ENCODE peak calls at places on chromosomes 4 and X, in ten cellular contexts. One of them, this sample, is unnamed. For H3K27me3, the result is how much of the 10 kb centered on the place peaks cover.

GRCh38 chr4:60089546-60090273 is 1110.4 kb upstream of the ADGRL3 start:
- DNase-seq in CD8-positive, alpha-beta memory T cell: no peak
- DNase-seq in fibroblast of lung: no peak
- DNase-seq in pancreas: no peak
- DNase-seq in GM23338: peak
- DNase-seq in astrocyte: no peak
- DNase-seq in transverse colon: no peak
- DNase-seq in BE2C: no peak
- DNase-seq in testis: no peak
- DNase-seq in heart left ventricle: no peak
- DNase-seq in this sample: no peak

GRCh38 chr4:40185830-40186664 is 10.8 kb upstream of the RHOH start:
- DNase-seq in fibroblast of lung: peak
- DNase-seq in heart left ventricle: no peak
- DNase-seq in CD8-positive, alpha-beta memory T cell: no peak
- DNase-seq in pancreas: no peak
- DNase-seq in astrocyte: peak
- DNase-seq in GM23338: no peak
- DNase-seq in testis: no peak
- DNase-seq in BE2C: no peak
- DNase-seq in transverse colon: no peak
- DNase-seq in this sample: no peak

GRCh38 chr4:100208459-100208858 is 18.2 kb upstream of the DDIT4L start:
- DNase-seq in CD8-positive, alpha-beta memory T cell: no peak
- DNase-seq in astrocyte: no peak
- DNase-seq in BE2C: no peak
- DNase-seq in testis: no peak
- DNase-seq in GM23338: no peak
- DNase-seq in heart left ventricle: no peak
- DNase-seq in pancreas: no peak
- DNase-seq in fibroblast of lung: peak
- DNase-seq in transverse colon: no peak
- DNase-seq in this sample: no peak

GRCh38 chr4:100299019-100299418 is 108.8 kb upstream of the DDIT4L start:
- DNase-seq in heart left ventricle: peak
- DNase-seq in fibroblast of lung: peak
- DNase-seq in transverse colon: no peak
- DNase-seq in astrocyte: peak
- DNase-seq in GM23338: no peak
- DNase-seq in BE2C: no peak
- DNase-seq in testis: peak
- DNase-seq in pancreas: no peak
- DNase-seq in CD8-positive, alpha-beta memory T cell: no peak
- DNase-seq in this sample: no peak

GRCh38 chrX:109777749-109778148 is 44.7 kb upstream of the ACSL4 start:
- DNase-seq in CD8-positive, alpha-beta memory T cell: no peak
- DNase-seq in transverse colon: no peak
- DNase-seq in astrocyte: no peak
- DNase-seq in pancreas: no peak
- DNase-seq in testis: no peak
- DNase-seq in heart left ventricle: no peak
- DNase-seq in fibroblast of lung: no peak
- DNase-seq in GM23338: no peak
- DNase-seq in BE2C: no peak
- DNase-seq in this sample: no peak

GRCh38 chrX:440636-441035 is 53.9 kb upstream of the PPP2R3B start:
- DNase-seq in fibroblast of lung: no peak
- DNase-seq in pancreas: no peak
- DNase-seq in CD8-positive, alpha-beta memory T cell: no peak
- DNase-seq in heart left ventricle: no peak
- DNase-seq in transverse colon: no peak
- DNase-seq in astrocyte: no peak
- DNase-seq in GM23338: no peak
- DNase-seq in testis: no peak
- DNase-seq in BE2C: no peak
- DNase-seq in this sample: no peak

GRCh38 chrX:15418041-15418706 is 34.0 kb upstream of the VEGFD start:
- DNase-seq in CD8-positive, alpha-beta memory T cell: no peak
- DNase-seq in transverse colon: no peak
- DNase-seq in GM23338: no peak
- DNase-seq in testis: no peak
- DNase-seq in heart left ventricle: no peak
- DNase-seq in astrocyte: peak
- DNase-seq in BE2C: peak
- DNase-seq in fibroblast of lung: peak
- DNase-seq in pancreas: no peak
- DNase-seq in this sample: no peak

GRCh38 chr4:20026456-20026855 is 225.2 kb upstream of the SLIT2 start:
- DNase-seq in astrocyte: peak
- DNase-seq in fibroblast of lung: peak
- DNase-seq in CD8-positive, alpha-beta memory T cell: no peak
- DNase-seq in testis: no peak
- DNase-seq in BE2C: no peak
- DNase-seq in heart left ventricle: no peak
- DNase-seq in pancreas: no peak
- DNase-seq in GM23338: no peak
- DNase-seq in transverse colon: no peak
- DNase-seq in this sample: no peak

GRCh38 chrX:67545772-67546495 is 2.1 kb downstream of the AR start:
- DNase-seq in CD8-positive, alpha-beta memory T cell: no peak
- DNase-seq in fibroblast of lung: peak
- DNase-seq in heart left ventricle: peak
- DNase-seq in BE2C: no peak
- DNase-seq in GM23338: peak
- DNase-seq in transverse colon: no peak
- DNase-seq in pancreas: peak
- DNase-seq in astrocyte: no peak
- DNase-seq in testis: no peak
- DNase-seq in this sample: peak

GRCh38 chr4:173014113-173014558 is 154.5 kb upstream of the GALNT7 start:
- DNase-seq in CD8-positive, alpha-beta memory T cell: no peak
- DNase-seq in astrocyte: peak
- DNase-seq in testis: no peak
- DNase-seq in transverse colon: no peak
- DNase-seq in fibroblast of lung: peak
- DNase-seq in BE2C: peak
- DNase-seq in heart left ventricle: peak
- DNase-seq in pancreas: no peak
- DNase-seq in GM23338: peak
- DNase-seq in this sample: no peak

DNA sequence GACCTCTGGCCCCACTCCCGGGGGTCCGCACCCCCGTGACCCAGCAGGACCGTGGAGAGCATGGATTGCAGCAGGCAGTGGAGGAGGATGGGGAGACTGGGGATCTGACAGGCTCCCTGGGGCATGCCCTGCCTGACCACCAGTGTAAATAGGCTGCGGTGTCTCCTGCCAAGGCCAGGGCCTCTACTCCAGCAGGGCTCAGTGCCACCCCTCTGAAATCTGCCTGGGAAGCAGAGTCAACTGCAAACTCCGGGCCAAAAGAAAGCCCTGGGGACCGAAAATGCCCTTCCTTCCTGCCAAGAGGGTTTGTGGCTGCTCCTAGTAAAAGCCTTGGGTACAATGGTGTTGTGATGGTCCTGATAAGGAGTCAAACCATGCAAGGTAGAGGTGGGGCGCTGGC is 6.4 kb downstream of the ADRA2C start:
- DNase-seq in testis: no peak
- DNase-seq in fibroblast of lung: no peak
- DNase-seq in transverse colon: no peak
- DNase-seq in BE2C: no peak
- DNase-seq in GM23338: no peak
- DNase-seq in pancreas: peak
- DNase-seq in astrocyte: no peak
- DNase-seq in heart left ventricle: no peak
- DNase-seq in CD8-positive, alpha-beta memory T cell: no peak
- DNase-seq in this sample: peak
- H3K27me3 ChIP-seq in testis: under half
- H3K27me3 ChIP-seq in fibroblast of lung: under half
- H3K27me3 ChIP-seq in transverse colon: under half
- H3K27me3 ChIP-seq in BE2C: under half
- H3K27me3 ChIP-seq in GM23338: under half
- H3K27me3 ChIP-seq in pancreas: under half
- H3K27me3 ChIP-seq in astrocyte: under half
- H3K27me3 ChIP-seq in heart left ventricle: half or more
- H3K27me3 ChIP-seq in CD8-positive, alpha-beta memory T cell: under half
- H3K27me3 ChIP-seq in this sample: under half

DNA sequence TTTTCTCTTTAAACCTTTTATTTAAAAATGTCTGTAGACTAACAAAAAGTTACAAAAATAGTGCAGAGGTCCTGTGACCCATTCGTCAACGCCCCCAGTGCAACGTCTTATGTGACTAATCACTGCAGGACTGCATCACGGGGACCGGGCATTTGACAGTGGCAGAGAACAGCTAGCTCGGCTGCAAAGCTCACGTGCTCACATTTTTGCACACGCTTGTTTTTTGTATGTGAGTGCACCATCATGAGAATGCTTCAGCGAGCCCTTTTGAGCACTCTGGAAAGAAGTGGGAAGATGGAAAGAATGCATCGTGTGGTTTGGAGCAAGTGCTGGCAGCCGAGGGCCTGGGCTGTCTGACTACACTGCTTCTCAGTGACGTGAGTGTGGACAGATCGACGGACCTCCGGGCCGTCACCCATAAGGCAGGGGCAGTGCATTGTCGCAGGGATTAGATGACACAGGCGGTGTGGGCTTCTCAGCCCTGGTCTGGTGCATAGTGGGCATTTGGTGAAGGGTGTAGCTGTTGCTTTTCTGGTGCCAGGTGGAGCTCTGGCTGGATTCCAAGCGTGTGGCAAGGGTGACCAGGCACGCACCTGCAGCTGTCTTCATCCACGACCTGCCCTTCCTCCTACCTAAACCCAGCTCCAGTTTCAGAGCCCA is 17.7 kb downstream of the SPON2 start:
- DNase-seq in heart left ventricle: no peak
- DNase-seq in fibroblast of lung: peak
- DNase-seq in CD8-positive, alpha-beta memory T cell: no peak
- DNase-seq in BE2C: no peak
- DNase-seq in transverse colon: peak
- DNase-seq in pancreas: peak
- DNase-seq in testis: no peak
- DNase-seq in astrocyte: peak
- DNase-seq in GM23338: no peak
- DNase-seq in this sample: peak
- H3K27me3 ChIP-seq in heart left ventricle: under half
- H3K27me3 ChIP-seq in fibroblast of lung: under half
- H3K27me3 ChIP-seq in CD8-positive, alpha-beta memory T cell: under half
- H3K27me3 ChIP-seq in BE2C: half or more
- H3K27me3 ChIP-seq in transverse colon: under half
- H3K27me3 ChIP-seq in pancreas: under half
- H3K27me3 ChIP-seq in testis: under half
- H3K27me3 ChIP-seq in astrocyte: under half
- H3K27me3 ChIP-seq in GM23338: under half
- H3K27me3 ChIP-seq in this sample: under half

GRCh38 chr4:82044141-82044993 is 329.4 kb downstream of the HNRNPD start:
- DNase-seq in GM23338: peak
- DNase-seq in heart left ventricle: peak
- DNase-seq in BE2C: peak
- DNase-seq in CD8-positive, alpha-beta memory T cell: no peak
- DNase-seq in astrocyte: peak
- DNase-seq in testis: peak
- DNase-seq in pancreas: peak
- DNase-seq in transverse colon: peak
- DNase-seq in fibroblast of lung: peak
- DNase-seq in this sample: peak
- H3K27me3 ChIP-seq in GM23338: under half
- H3K27me3 ChIP-seq in heart left ventricle: under half
- H3K27me3 ChIP-seq in BE2C: under half
- H3K27me3 ChIP-seq in CD8-positive, alpha-beta memory T cell: under half
- H3K27me3 ChIP-seq in astrocyte: under half
- H3K27me3 ChIP-seq in testis: under half
- H3K27me3 ChIP-seq in pancreas: under half
- H3K27me3 ChIP-seq in transverse colon: half or more
- H3K27me3 ChIP-seq in fibroblast of lung: under half
- H3K27me3 ChIP-seq in this sample: under half

GRCh38 chrX:114970806-114971205 is 46.6 kb downstream of the IL13RA2 start:
- DNase-seq in testis: no peak
- DNase-seq in heart left ventricle: no peak
- DNase-seq in GM23338: peak
- DNase-seq in fibroblast of lung: peak
- DNase-seq in BE2C: no peak
- DNase-seq in astrocyte: no peak
- DNase-seq in pancreas: no peak
- DNase-seq in transverse colon: no peak
- DNase-seq in CD8-positive, alpha-beta memory T cell: no peak
- DNase-seq in this sample: no peak
- H3K27me3 ChIP-seq in testis: under half
- H3K27me3 ChIP-seq in heart left ventricle: under half
- H3K27me3 ChIP-seq in GM23338: under half
- H3K27me3 ChIP-seq in fibroblast of lung: under half
- H3K27me3 ChIP-seq in BE2C: under half
- H3K27me3 ChIP-seq in astrocyte: under half
- H3K27me3 ChIP-seq in pancreas: under half
- H3K27me3 ChIP-seq in transverse colon: under half
- H3K27me3 ChIP-seq in CD8-positive, alpha-beta memory T cell: under half
- H3K27me3 ChIP-seq in this sample: under half

DNA sequence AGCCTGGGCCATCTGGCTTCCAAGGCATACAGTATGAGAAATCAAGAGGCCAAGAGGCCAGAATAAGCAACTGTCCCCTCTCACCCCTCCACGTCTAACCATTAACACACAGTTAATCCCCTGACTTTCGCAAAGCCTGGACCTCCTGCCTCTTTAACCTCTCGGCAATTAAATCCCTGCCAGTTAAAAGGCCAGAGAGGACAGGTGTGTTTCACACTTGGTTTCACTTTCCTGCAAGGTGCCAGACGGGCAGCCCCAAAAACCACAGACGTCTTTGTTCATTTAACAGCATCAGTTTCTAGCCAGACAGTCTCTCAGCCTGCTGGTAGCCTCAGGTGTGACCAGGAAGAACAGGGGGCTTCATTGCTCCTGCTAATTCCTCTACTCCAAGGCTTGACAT is 91.1 kb upstream of the KIT start:
- DNase-seq in testis: no peak
- DNase-seq in BE2C: no peak
- DNase-seq in astrocyte: no peak
- DNase-seq in CD8-positive, alpha-beta memory T cell: peak
- DNase-seq in pancreas: no peak
- DNase-seq in GM23338: no peak
- DNase-seq in fibroblast of lung: no peak
- DNase-seq in heart left ventricle: no peak
- DNase-seq in transverse colon: peak
- DNase-seq in this sample: no peak
- H3K27me3 ChIP-seq in testis: under half
- H3K27me3 ChIP-seq in BE2C: under half
- H3K27me3 ChIP-seq in astrocyte: under half
- H3K27me3 ChIP-seq in CD8-positive, alpha-beta memory T cell: under half
- H3K27me3 ChIP-seq in pancreas: under half
- H3K27me3 ChIP-seq in GM23338: under half
- H3K27me3 ChIP-seq in fibroblast of lung: under half
- H3K27me3 ChIP-seq in heart left ventricle: under half
- H3K27me3 ChIP-seq in transverse colon: under half
- H3K27me3 ChIP-seq in this sample: under half

This sample was measured in aorta.